ENCODE peak calls at places on chromosomes 5 and 9, in eight cellular contexts. I is K562, X is stomach, H is HepG2, J is spleen, N is HCT116, F is prostate gland, M is upper lobe of left lung. A is an unnamed sample.

GRCh38 chr5:136028782-136029742 is at the start of gene TGFBI:
- DNase-seq in I (peak), X (peak), H (peak), J (peak), N (no peak), F (peak), M (peak), A (no peak)

GRCh38 chr9:14131353-14132088 is 182.4 kb downstream of the NFIB start:
- DNase-seq in I (no peak), X (no peak), H (no peak), J (no peak), N (no peak), F (no peak), M (no peak), A (no peak)

GRCh38 chr5:165620394-165620793 is 2115.0 kb downstream of the MAT2B start:
- DNase-seq in I (no peak), X (no peak), H (no peak), J (no peak), N (no peak), F (no peak), M (no peak), A (peak)

GRCh38 chr5:926416-927171 is 33.9 kb downstream of the TRIP13 start:
- DNase-seq in I (no peak), X (no peak), H (no peak), J (peak), N (no peak), F (no peak), M (peak), A (peak)

GRCh38 chr9:138050472-138051330 is 173.1 kb downstream of the CACNA1B start:
- DNase-seq in I (no peak), X (peak), H (no peak), J (peak), N (no peak), F (no peak), M (no peak), A (peak)

GRCh38 chr5:93277001-93277400 is 304.0 kb downstream of the NR2F1-AS1 start:
- DNase-seq in I (no peak), X (no peak), H (no peak), J (no peak), N (no peak), F (no peak), M (no peak), A (no peak)

GRCh38 chr9:115194216-115194615 is 76.3 kb upstream of the TNC start:
- DNase-seq in I (no peak), X (no peak), H (no peak), J (no peak), N (no peak), F (no peak), M (no peak), A (no peak)

GRCh38 chr9:134663753-134664415 is 22.3 kb downstream of the COL5A1 start:
- DNase-seq in I (no peak), X (no peak), H (no peak), J (no peak), N (no peak), F (no peak), M (no peak), A (no peak)

GRCh38 chr5:73764586-73764985 is 138.6 kb downstream of the ARHGEF28 start:
- DNase-seq in I (no peak), X (no peak), H (peak), J (no peak), N (no peak), F (no peak), M (no peak), A (no peak)

GRCh38 chr5:114101153-114101552 is 260.7 kb upstream of the KCNN2 start:
- DNase-seq in I (peak), X (no peak), H (peak), J (no peak), N (peak), F (peak), M (no peak), A (no peak)

DNA sequence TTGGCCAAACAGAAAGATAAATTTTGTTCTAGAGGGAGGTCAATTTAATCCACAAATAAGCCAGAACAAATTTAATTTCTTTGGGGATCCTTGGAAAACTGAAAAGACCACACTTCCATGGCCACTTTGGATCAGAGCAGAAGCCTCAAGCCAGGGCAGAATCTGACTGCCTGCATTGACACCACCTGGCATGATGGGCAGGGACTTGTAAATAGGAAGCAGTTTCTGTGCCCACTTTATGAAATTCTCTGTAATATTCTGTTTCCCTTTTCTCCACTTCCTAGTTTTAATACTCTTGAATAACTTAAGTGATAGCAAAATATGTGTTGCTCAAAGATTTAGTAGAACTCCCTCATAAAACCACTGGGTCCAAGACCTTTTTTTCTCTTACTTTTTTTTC is 6.7 kb upstream of the TMEM252 start:
- DNase-seq in I (no peak), X (no peak), H (no peak), J (no peak), N (no peak), F (no peak), M (no peak), A (no peak)
- TF ChIP-seq POLR2A in I (no peak), X (no peak), H (no peak), J (no peak), N (no peak), F (no peak), M (no peak), A (no peak)

GRCh38 chr5:31824886-31825774 is 186.2 kb downstream of the PDZD2 start:
- DNase-seq in I (peak), X (peak), H (peak), J (no peak), N (peak), F (peak), M (no peak), A (no peak)

GRCh38 chr5:31827862-31828261 is 188.9 kb downstream of the PDZD2 start:
- DNase-seq in I (no peak), X (no peak), H (no peak), J (no peak), N (no peak), F (no peak), M (no peak), A (no peak)

GRCh38 chr5:31819926-31820516 is 181.1 kb downstream of the PDZD2 start:
- DNase-seq in I (no peak), X (no peak), H (no peak), J (no peak), N (no peak), F (no peak), M (no peak), A (no peak)

GRCh38 chr5:31825775-31826068 is 186.8 kb downstream of the PDZD2 start:
- DNase-seq in I (no peak), X (no peak), H (no peak), J (no peak), N (no peak), F (no peak), M (no peak), A (no peak)

GRCh38 chr5:31823477-31823876 is 184.5 kb downstream of the PDZD2 start:
- DNase-seq in I (no peak), X (no peak), H (no peak), J (no peak), N (no peak), F (no peak), M (no peak), A (no peak)
- TF ChIP-seq POLR2AphosphoS5 in I (no peak), X (no peak), H (no peak), J (no peak), N (no peak), F (no peak), M (no peak), A (no peak)

DNA sequence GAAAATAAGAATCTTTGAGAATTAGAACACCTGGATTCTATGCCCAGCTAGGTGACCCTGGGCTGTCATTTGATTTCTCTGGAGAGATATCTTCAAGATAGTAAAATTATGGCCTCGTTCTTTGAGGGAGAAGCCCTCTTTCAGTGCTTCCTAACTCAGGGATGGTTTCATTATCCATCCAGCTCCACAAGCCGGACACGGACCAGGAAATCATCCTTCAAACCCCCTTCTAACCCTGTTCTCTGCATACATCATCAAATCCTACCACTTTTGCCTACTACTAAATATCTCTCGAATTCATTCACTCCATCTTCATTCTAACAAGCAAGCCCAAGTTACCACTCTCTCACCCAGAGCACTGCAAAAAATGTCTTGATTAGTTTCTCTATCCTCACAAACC is 57.2 kb downstream of the MAPKAP1 start:
- DNase-seq in I (no peak), X (no peak), H (no peak), J (no peak), N (no peak), F (no peak), M (no peak), A (no peak)
- TF ChIP-seq POLR2A in I (no peak), X (no peak), H (no peak), J (no peak), N (no peak), F (no peak), M (no peak), A (no peak)

GRCh38 chr9:98101416-98101815 is 17.6 kb downstream of the TRIM14 start:
- DNase-seq in I (no peak), X (no peak), H (no peak), J (no peak), N (no peak), F (no peak), M (no peak), A (peak)

GRCh38 chr9:98105006-98105405 is 14.0 kb downstream of the TRIM14 start:
- DNase-seq in I (no peak), X (no peak), H (no peak), J (no peak), N (no peak), F (no peak), M (no peak), A (no peak)

GRCh38 chr9:98107926-98108325 is 11.1 kb downstream of the TRIM14 start:
- DNase-seq in I (no peak), X (no peak), H (no peak), J (no peak), N (no peak), F (no peak), M (no peak), A (no peak)

GRCh38 chr9:98101868-98102273 is 17.2 kb downstream of the TRIM14 start:
- DNase-seq in I (no peak), X (peak), H (no peak), J (peak), N (no peak), F (no peak), M (no peak), A (peak)

DNA sequence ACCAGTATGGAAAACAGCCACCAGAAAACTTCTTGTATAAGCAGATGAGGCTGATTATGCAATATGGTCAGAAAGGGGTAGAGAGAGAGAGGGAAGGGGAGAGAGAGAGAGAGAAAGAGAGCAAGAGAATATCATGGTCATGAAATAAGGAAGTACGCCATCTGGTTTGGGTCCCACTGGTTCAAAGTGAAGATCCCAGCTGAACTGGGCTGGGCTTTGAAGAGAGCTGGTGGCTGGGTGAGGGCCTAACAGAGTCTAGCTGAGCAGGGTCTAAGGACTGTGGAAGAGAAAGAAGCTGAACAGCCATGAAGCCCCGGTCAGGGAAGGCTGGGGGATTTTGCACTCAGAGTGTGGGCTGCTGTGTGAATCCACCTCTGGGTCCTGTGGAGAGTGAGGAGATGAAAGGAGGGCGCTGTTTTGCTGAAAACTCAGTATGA is 14.6 kb downstream of the TRIM14 start:
- DNase-seq in I (no peak), X (no peak), H (no peak), J (no peak), N (no peak), F (no peak), M (no peak), A (no peak)
- TF ChIP-seq POLR2AphosphoS5 in I (no peak), X (no peak), H (no peak), J (no peak), N (no peak), F (peak), M (no peak), A (no peak)

GRCh38 chr5:172007153-172007794 is 836 bp upstream of the FBXW11 start:
- DNase-seq in I (peak), X (no peak), H (peak), J (no peak), N (no peak), F (no peak), M (no peak), A (no peak)

GRCh38 chr5:172009536-172010270 is 3.3 kb upstream of the FBXW11 start:
- DNase-seq in I (no peak), X (no peak), H (no peak), J (no peak), N (no peak), F (no peak), M (no peak), A (no peak)

GRCh38 chr5:172010278-172010677 is 3.8 kb upstream of the FBXW11 start:
- DNase-seq in I (no peak), X (no peak), H (peak), J (no peak), N (no peak), F (no peak), M (no peak), A (no peak)

GRCh38 chr5:172007795-172008465 is 1.5 kb upstream of the FBXW11 start:
- DNase-seq in I (no peak), X (no peak), H (no peak), J (peak), N (no peak), F (no peak), M (no peak), A (no peak)

DNA sequence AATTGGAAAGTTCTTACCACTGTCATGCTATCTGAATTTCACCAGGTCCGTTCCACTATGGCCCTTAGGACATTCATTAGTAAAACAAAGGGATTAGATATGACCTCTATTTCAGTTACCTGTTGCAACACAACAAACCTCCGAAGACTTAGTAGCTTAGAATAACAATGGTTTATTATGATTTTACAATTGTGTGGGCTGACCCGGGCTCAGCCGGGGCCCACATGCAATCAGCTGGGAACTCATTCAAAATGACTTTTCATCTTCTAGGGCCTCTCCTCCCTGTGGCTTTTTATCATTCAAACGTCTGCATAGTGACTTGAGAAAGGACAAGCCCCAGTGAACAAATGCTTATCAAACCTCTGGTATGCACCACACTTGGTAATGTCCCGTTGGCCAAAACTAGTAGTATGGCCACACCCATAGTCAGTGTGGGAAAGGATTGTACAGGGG is 2.3 kb upstream of the FBXW11 start:
- DNase-seq in I (peak), X (no peak), H (no peak), J (no peak), N (no peak), F (no peak), M (no peak), A (no peak)
- TF ChIP-seq POLR2A in I (no peak), X (no peak), H (no peak), J (no peak), N (no peak), F (no peak), M (no peak), A (no peak)

GRCh38 chr5:14807471-14807870 is 64.1 kb downstream of the ANKH start:
- DNase-seq in I (no peak), X (no peak), H (no peak), J (no peak), N (no peak), F (no peak), M (no peak), A (no peak)
- TF ChIP-seq POLR2AphosphoS5 in I (no peak), X (no peak), H (no peak), J (no peak), N (no peak), F (peak), M (no peak), A (no peak)

GRCh38 chr9:129887210-129888084 is 52.2 kb downstream of the USP20 start:
- DNase-seq in I (peak), X (no peak), H (no peak), J (peak), N (no peak), F (no peak), M (no peak), A (no peak)
- TF ChIP-seq POLR2A in I (no peak), X (no peak), H (no peak), J (no peak), N (no peak), F (no peak), M (no peak), A (no peak)

A was measured in vagina.